ENCODE peak calls at places on chromosomes 1 and 21, in five cellular contexts. V is HCT116, U is GM23338, J is GM12878, T is K562. Y is an unnamed sample.
A peak's percentile ranks its signal among the peaks of the same experiment; 100 is the strongest.

GRCh38 chr1:33276573-33277298 is 20.4 kb downstream of the ZNF362 start:
- DNase-seq in V (no peak), U (no peak), J (no peak), T (no peak), Y (no peak)

GRCh38 chr1:33072707-33073106 is 8.2 kb upstream of the AZIN2 start:
- DNase-seq in V (no peak), U (no peak), J (no peak), T (no peak), Y (no peak)

GRCh38 chr1:115428262-115428661 is 90.2 kb upstream of the NGF start:
- DNase-seq in V (no peak), U (no peak), J (no peak), T (no peak), Y (no peak)

GRCh38 chr1:64841330-64842065 is 96.6 kb downstream of the RAVER2 start:
- DNase-seq in V (no peak), U (no peak), J (no peak), T (no peak), Y (no peak)

GRCh38 chr1:59577774-59578173 is 237.0 kb upstream of the HOOK1 start:
- DNase-seq in V (no peak), U (no peak), J (no peak), T (no peak), Y (no peak)

GRCh38 chr1:180571832-180572636 is 13.3 kb downstream of the OVAAL start:
- DNase-seq in V (peak; percentile 2), U (no peak), J (no peak), T (peak; percentile 23), Y (no peak)

GRCh38 chr1:32886012-32886827 is at the start of gene HPCA:
- DNase-seq in V (no peak), U (peak; percentile 93), J (no peak), T (peak; percentile 96), Y (no peak)

GRCh38 chr1:7579831-7580804 is 191.0 kb upstream of the VAMP3 start:
- DNase-seq in V (no peak), U (no peak), J (no peak), T (no peak), Y (no peak)

GRCh38 chr1:84174051-84174556 is 30.0 kb downstream of the PRKACB start:
- DNase-seq in V (peak; percentile 94), U (peak; percentile 14), J (no peak), T (no peak), Y (peak; percentile 97)

GRCh38 chr1:160636547-160636946 is 10.3 kb downstream of the SLAMF1 start:
- DNase-seq in V (no peak), U (no peak), J (no peak), T (no peak), Y (no peak)

GRCh38 chr1:114428083-114428754 is 82.8 kb downstream of the TRIM33 start:
- DNase-seq in V (no peak), U (no peak), J (no peak), T (no peak), Y (no peak)

GRCh38 chr1:8560611-8561544 is 243.0 kb downstream of the SLC45A1 start:
- DNase-seq in V (peak; percentile 16), U (peak; percentile 75), J (no peak), T (peak; percentile 53), Y (no peak)

GRCh38 chr1:198462365-198463025 is 78.0 kb downstream of the ATP6V1G3 start:
- DNase-seq in V (no peak), U (no peak), J (no peak), T (no peak), Y (no peak)

GRCh38 chr1:229229137-229229720 is 41.7 kb upstream of the RAB4A start:
- DNase-seq in V (no peak), U (peak; percentile 87), J (no peak), T (no peak), Y (no peak)

GRCh38 chr1:86970938-86971337 is 56.5 kb downstream of the HS2ST1 start:
- DNase-seq in V (no peak), U (no peak), J (no peak), T (no peak), Y (no peak)

GRCh38 chr1:45953934-45954333 is 150.5 kb downstream of the MAST2 start:
- DNase-seq in V (no peak), U (peak; percentile 71), J (no peak), T (no peak), Y (no peak)

GRCh38 chr21:43712268-43712942 is 6.5 kb upstream of the PDXK start:
- DNase-seq in V (peak; percentile 72), U (no peak), J (no peak), T (peak; percentile 27), Y (no peak)

GRCh38 chr1:234887026-234887910 is 241.4 kb downstream of the TOMM20 start:
- DNase-seq in V (no peak), U (no peak), J (no peak), T (no peak), Y (no peak)

GRCh38 chr1:233944596-233944995 is 40.1 kb downstream of the SLC35F3 start:
- DNase-seq in V (no peak), U (no peak), J (no peak), T (no peak), Y (no peak)

GRCh38 chr1:3171761-3172160 is 102.8 kb downstream of the PRDM16 start:
- DNase-seq in V (no peak), U (no peak), J (no peak), T (no peak), Y (no peak)

GRCh38 chr21:28767523-28767922 is 225.2 kb downstream of the LTN1 start:
- DNase-seq in V (no peak), U (no peak), J (no peak), T (no peak), Y (no peak)

GRCh38 chr1:114691061-114691460 is 4.3 kb downstream of the AMPD1 start:
- DNase-seq in V (no peak), U (no peak), J (no peak), T (no peak), Y (no peak)

GRCh38 chr1:8702121-8702520 is 115.3 kb downstream of the RERE start:
- DNase-seq in V (no peak), U (peak; percentile 81), J (no peak), T (no peak), Y (no peak)

GRCh38 chr1:180210008-180210555 is 20.0 kb upstream of the LHX4 start:
- DNase-seq in V (no peak), U (no peak), J (no peak), T (no peak), Y (no peak)

GRCh38 chr1:112522621-112523020 is 13.9 kb downstream of the WNT2B start:
- DNase-seq in V (no peak), U (no peak), J (no peak), T (no peak), Y (no peak)

GRCh38 chr21:17441370-17441769 is 71.5 kb upstream of the CXADR start:
- DNase-seq in V (no peak), U (peak; percentile 30), J (no peak), T (no peak), Y (no peak)
- TF ChIP-seq REST in V (no peak), U (no peak), J (no peak), T (no peak), Y (no peak)

GRCh38 chr1:21874778-21875547 is 62.1 kb downstream of the HSPG2 start:
- DNase-seq in V (no peak), U (no peak), J (no peak), T (no peak), Y (no peak)
- H3K36me3 ChIP-seq in V (peaks cover 2% of the 10 kb centered on the region), U (peaks cover 6% of the 10 kb centered on the region), J (no peaks in the 10 kb centered on the region), T (peaks cover 90% of the 10 kb centered on the region), Y (peaks cover 2% of the 10 kb centered on the region)

GRCh38 chr1:206658981-206659273 is 23.6 kb downstream of the DYRK3 start:
- DNase-seq in V (no peak), U (no peak), J (no peak), T (no peak), Y (no peak)

GRCh38 chr1:206656936-206657335 is 21.6 kb downstream of the DYRK3 start:
- DNase-seq in V (no peak), U (no peak), J (no peak), T (no peak), Y (no peak)

GRCh38 chr1:206661161-206661820 is 23.4 kb upstream of the MAPKAPK2 start:
- DNase-seq in V (no peak), U (peak; percentile 17), J (no peak), T (no peak), Y (no peak)

GRCh38 chr1:206660136-206660535 is 24.6 kb upstream of the MAPKAPK2 start:
- DNase-seq in V (no peak), U (no peak), J (no peak), T (peak; percentile 49), Y (no peak)

GRCh38 chr1:206658264-206658980 is 23.1 kb downstream of the DYRK3 start:
- DNase-seq in V (peak; percentile 12), U (peak; percentile 88), J (no peak), T (peak; percentile 92), Y (no peak)
- TF ChIP-seq REST in V (no peak), U (no peak), J (no peak), T (no peak), Y (no peak)

DNA sequence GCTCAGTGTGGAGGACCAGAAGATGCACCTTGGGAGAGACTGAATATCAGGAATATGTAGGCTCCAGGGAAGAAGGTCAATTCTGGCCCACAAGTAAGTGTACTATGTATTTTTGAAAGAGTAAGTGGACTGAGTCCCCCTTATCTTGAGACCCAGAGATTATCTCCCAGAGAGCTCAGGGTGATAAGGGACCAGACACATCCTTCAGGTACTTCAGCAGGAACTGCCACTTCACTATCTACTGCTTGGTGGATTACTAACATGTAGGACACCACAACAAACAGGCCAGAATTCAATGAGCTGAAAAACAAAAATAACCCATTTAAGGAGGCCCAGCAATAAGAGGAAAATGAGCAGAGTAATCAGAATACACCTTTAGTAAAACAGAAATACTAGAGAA is 119.2 kb downstream of the ZNF644 start:
- DNase-seq in V (no peak), U (no peak), J (no peak), T (no peak), Y (no peak)
- H3K36me3 ChIP-seq in V (no peaks in the 10 kb centered on the region), U (no peaks in the 10 kb centered on the region), J (no peaks in the 10 kb centered on the region), T (peaks cover 12% of the 10 kb centered on the region), Y (peaks cover 5% of the 10 kb centered on the region)

GRCh38 chr1:30599721-30600120 is 123.7 kb downstream of the MATN1 start:
- DNase-seq in V (no peak), U (no peak), J (no peak), T (no peak), Y (no peak)
- TF ChIP-seq REST in V (no peak), U (no peak), J (no peak), T (no peak), Y (no peak)

GRCh38 chr1:227549892-227550291 is 13.5 kb upstream of the ZNF678 start:
- DNase-seq in V (no peak), U (no peak), J (no peak), T (no peak), Y (no peak)
- H3K36me3 ChIP-seq in V (no peaks in the 10 kb centered on the region), U (peaks cover 3% of the 10 kb centered on the region), J (no peaks in the 10 kb centered on the region), T (no peaks in the 10 kb centered on the region), Y (no peaks in the 10 kb centered on the region)

DNA sequence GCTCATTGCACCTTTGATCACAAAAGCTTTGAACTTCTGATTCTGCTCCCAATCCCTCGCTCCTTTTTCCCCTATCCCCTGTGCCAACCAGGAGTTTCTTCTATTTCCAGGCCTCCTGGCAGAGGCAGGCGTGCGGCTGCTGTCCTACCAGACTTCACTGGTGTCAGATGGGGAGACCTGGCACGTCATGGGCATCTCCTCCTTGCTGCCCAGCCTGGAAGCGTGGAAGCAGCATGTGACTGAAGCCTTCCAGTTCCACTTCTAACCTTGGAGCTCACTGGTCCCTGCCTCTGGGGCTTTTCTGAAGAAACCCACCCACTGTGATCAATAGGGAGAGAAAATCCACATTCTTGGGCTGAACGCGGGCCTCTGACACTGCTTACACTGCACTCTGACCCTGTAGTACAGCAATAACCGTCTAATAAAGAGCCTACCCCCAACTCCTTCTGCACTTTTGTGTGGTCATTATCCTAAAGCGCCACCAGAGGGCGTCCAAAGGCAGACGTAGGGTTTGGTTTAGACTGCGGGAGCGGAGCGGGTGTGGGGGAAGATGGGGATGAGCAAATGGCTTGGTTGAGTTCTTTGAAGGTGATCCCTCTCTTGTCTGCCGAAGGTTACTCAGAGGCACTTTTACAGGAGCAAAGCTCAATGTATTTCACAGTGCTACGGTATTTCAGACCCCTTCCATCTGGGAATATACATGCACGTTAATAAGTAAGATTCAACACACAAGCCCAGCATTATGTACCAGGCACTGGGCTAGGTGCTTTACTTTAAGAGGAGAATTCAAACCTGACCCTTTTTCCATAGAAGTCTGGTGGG is 24.7 kb downstream of the HMGCS2 start:
- DNase-seq in V (peak; percentile 44), U (peak; percentile 92), J (peak; percentile 3), T (peak; percentile 88), Y (peak; percentile 45)
- TF ChIP-seq REST in V (no peak), U (no peak), J (no peak), T (no peak), Y (no peak)

Y was measured in Panc1.